ENCODE peak calls at places on chromosome 12, in seven cellular contexts. Y, M, B, L, Z, D and R are unnamed samples.

GRCh38 chr12:51269174-51270066 is 795 bp downstream of the SMAGP start:
- DNase-seq in Y (peak), M (no peak), B (peak), L (peak), Z (peak), D (peak), R (peak)

GRCh38 chr12:7832059-7832696 is 40.5 kb downstream of the SLC2A14 start:
- DNase-seq in Y (peak), M (peak), B (peak), L (no peak), Z (peak), D (no peak), R (peak)

GRCh38 chr12:112362309-112362708 is 19.9 kb downstream of the HECTD4 start:
- DNase-seq in Y (no peak), M (no peak), B (no peak), L (no peak), Z (no peak), D (no peak), R (no peak)

GRCh38 chr12:54025507-54026393 is 2.5 kb upstream of the HOXC6 start:
- DNase-seq in Y (no peak), M (no peak), B (no peak), L (no peak), Z (no peak), D (no peak), R (no peak)

GRCh38 chr12:106753526-106753925 is 21.0 kb upstream of the RIC8B start:
- DNase-seq in Y (peak), M (no peak), B (no peak), L (no peak), Z (peak), D (peak), R (peak)

GRCh38 chr12:47954058-47954457 is 9.3 kb upstream of the TMEM106C start:
- DNase-seq in Y (no peak), M (no peak), B (no peak), L (no peak), Z (no peak), D (no peak), R (no peak)

GRCh38 chr12:61780435-61780834 is 479.8 kb upstream of the USP15 start:
- DNase-seq in Y (no peak), M (no peak), B (no peak), L (no peak), Z (no peak), D (no peak), R (no peak)

GRCh38 chr12:2183556-2184541 is 131.1 kb downstream of the CACNA1C start:
- DNase-seq in Y (no peak), M (peak), B (peak), L (no peak), Z (no peak), D (no peak), R (no peak)

GRCh38 chr12:32444895-32445294 is 45.5 kb downstream of the FGD4 start:
- DNase-seq in Y (no peak), M (no peak), B (peak), L (no peak), Z (no peak), D (no peak), R (no peak)